ENCODE peak calls at places on chromosomes 12 and 14, in nine cellular contexts. N, Q, M, I, W, P, B, Y and Z are unnamed samples.

GRCh38 chr14:81219821-81220487 is 805 bp downstream of the GTF2A1 start:
- DNase-seq in N (no peak), Q (peak), M (no peak), I (peak), W (no peak), P (no peak), B (peak), Y (peak), Z (no peak)

GRCh38 chr14:23602181-23603095 is 23.8 kb upstream of the JPH4 start:
- DNase-seq in N (no peak), Q (no peak), M (no peak), I (no peak), W (no peak), P (no peak), B (no peak), Y (no peak), Z (no peak)

GRCh38 chr12:59820594-59821011 is 224.8 kb downstream of the SLC16A7 start:
- DNase-seq in N (no peak), Q (no peak), M (peak), I (no peak), W (no peak), P (no peak), B (no peak), Y (no peak), Z (no peak)

GRCh38 chr14:32075636-32076277 is 1.3 kb upstream of the ARHGAP5 start:
- DNase-seq in N (peak), Q (no peak), M (no peak), I (no peak), W (no peak), P (no peak), B (no peak), Y (peak), Z (no peak)

GRCh38 chr14:87084908-87085307 is 908.1 kb downstream of the GALC start:
- DNase-seq in N (no peak), Q (no peak), M (no peak), I (no peak), W (no peak), P (no peak), B (no peak), Y (no peak), Z (no peak)

GRCh38 chr14:67370830-67371229 is 10.7 kb downstream of the EIF2S1 start:
- DNase-seq in N (no peak), Q (no peak), M (no peak), I (no peak), W (no peak), P (no peak), B (no peak), Y (no peak), Z (no peak)

GRCh38 chr12:4271433-4272013 is 2.0 kb upstream of the CCND2 start:
- DNase-seq in N (no peak), Q (no peak), M (no peak), I (no peak), W (no peak), P (no peak), B (no peak), Y (no peak), Z (no peak)

GRCh38 chr12:80559766-80560165 is 115.7 kb downstream of the PTPRQ start:
- DNase-seq in N (no peak), Q (no peak), M (no peak), I (no peak), W (no peak), P (no peak), B (no peak), Y (no peak), Z (no peak)

GRCh38 chr12:28708918-28709371 is 440.1 kb upstream of the FAR2 start:
- DNase-seq in N (no peak), Q (no peak), M (peak), I (no peak), W (peak), P (no peak), B (no peak), Y (no peak), Z (no peak)

GRCh38 chr12:93122089-93122488 is 193.0 kb upstream of the EEA1 start:
- DNase-seq in N (peak), Q (no peak), M (no peak), I (no peak), W (peak), P (no peak), B (no peak), Y (no peak), Z (no peak)

GRCh38 chr12:48104531-48104930 is 1.3 kb downstream of the SENP1 start:
- DNase-seq in N (peak), Q (peak), M (no peak), I (no peak), W (no peak), P (no peak), B (no peak), Y (no peak), Z (no peak)

GRCh38 chr12:88691811-88692210 is 111.5 kb upstream of the KITLG start:
- DNase-seq in N (no peak), Q (no peak), M (no peak), I (no peak), W (no peak), P (no peak), B (no peak), Y (no peak), Z (no peak)

GRCh38 chr12:41962171-41962572 is 182.5 kb downstream of the GXYLT1 start:
- DNase-seq in N (no peak), Q (no peak), M (no peak), I (peak), W (no peak), P (no peak), B (no peak), Y (peak), Z (no peak)

GRCh38 chr12:20214286-20214685 is 154.1 kb upstream of the PDE3A start:
- DNase-seq in N (no peak), Q (no peak), M (no peak), I (no peak), W (no peak), P (no peak), B (no peak), Y (no peak), Z (no peak)

GRCh38 chr12:57270966-57271470 is 20.0 kb upstream of the STAC3 start:
- DNase-seq in N (no peak), Q (no peak), M (no peak), I (no peak), W (no peak), P (no peak), B (no peak), Y (no peak), Z (no peak)

GRCh38 chr14:55721353-55721752 is 141.3 kb downstream of the KTN1 start:
- DNase-seq in N (peak), Q (no peak), M (no peak), I (no peak), W (peak), P (no peak), B (no peak), Y (no peak), Z (no peak)

GRCh38 chr12:119829439-119829838 is 47.7 kb downstream of the CIT start:
- DNase-seq in N (no peak), Q (no peak), M (no peak), I (no peak), W (no peak), P (no peak), B (no peak), Y (no peak), Z (no peak)

GRCh38 chr14:100537701-100538565 is 49.3 kb downstream of the BEGAIN start:
- DNase-seq in N (no peak), Q (no peak), M (no peak), I (no peak), W (no peak), P (no peak), B (peak), Y (peak), Z (no peak)

GRCh38 chr14:39673141-39674133 is 241.2 kb upstream of the FBXO33 start:
- DNase-seq in N (no peak), Q (no peak), M (no peak), I (no peak), W (peak), P (peak), B (no peak), Y (no peak), Z (no peak)

GRCh38 chr12:107131832-107132616 is 38.7 kb upstream of the CRY1 start:
- DNase-seq in N (peak), Q (peak), M (peak), I (peak), W (peak), P (peak), B (no peak), Y (no peak), Z (peak)

GRCh38 chr12:123269980-123270379 is 1.7 kb downstream of the CDK2AP1 start:
- DNase-seq in N (peak), Q (no peak), M (no peak), I (no peak), W (no peak), P (no peak), B (no peak), Y (no peak), Z (no peak)

GRCh38 chr14:32710351-32711102 is 228.2 kb upstream of the NPAS3 start:
- DNase-seq in N (no peak), Q (peak), M (no peak), I (no peak), W (no peak), P (no peak), B (no peak), Y (no peak), Z (no peak)

GRCh38 chr12:101794574-101794973 is 36.2 kb downstream of the GNPTAB start:
- DNase-seq in N (no peak), Q (no peak), M (no peak), I (no peak), W (peak), P (no peak), B (no peak), Y (no peak), Z (no peak)

GRCh38 chr12:52798003-52798670 is 2.2 kb upstream of the KRT3 start:
- DNase-seq in N (peak), Q (no peak), M (no peak), I (no peak), W (peak), P (no peak), B (no peak), Y (no peak), Z (no peak)

GRCh38 chr12:6539276-6540134 is 5.2 kb downstream of the GAPDH start:
- DNase-seq in N (peak), Q (peak), M (no peak), I (no peak), W (no peak), P (no peak), B (no peak), Y (peak), Z (no peak)

GRCh38 chr14:72891666-72892102 is 2.2 kb downstream of the DPF3 start:
- DNase-seq in N (no peak), Q (no peak), M (no peak), I (no peak), W (no peak), P (no peak), B (no peak), Y (no peak), Z (no peak)

GRCh38 chr14:104644656-104645055 is 40.1 kb upstream of the TMEM179 start:
- DNase-seq in N (no peak), Q (no peak), M (no peak), I (no peak), W (no peak), P (no peak), B (no peak), Y (no peak), Z (no peak)

GRCh38 chr14:91891721-91892220 is 24.4 kb upstream of the TC2N start:
- DNase-seq in N (no peak), Q (no peak), M (no peak), I (no peak), W (no peak), P (no peak), B (no peak), Y (no peak), Z (no peak)

GRCh38 chr14:90522585-90523191 is 125.9 kb downstream of the CALM1 start:
- DNase-seq in N (no peak), Q (peak), M (no peak), I (peak), W (peak), P (no peak), B (no peak), Y (peak), Z (no peak)

GRCh38 chr14:102905116-102906108 is 17.1 kb upstream of the AMN start:
- DNase-seq in N (no peak), Q (no peak), M (no peak), I (no peak), W (no peak), P (no peak), B (no peak), Y (no peak), Z (no peak)